ENCODE peak calls at places on chromosomes 5 and 9, in ten cellular contexts. X, T, K, Y, Z, I, B, E, R and A are unnamed samples.

GRCh38 chr9:119839888-119840287 is 470.7 kb upstream of the BRINP1 start:
- DNase-seq in E (no peak), I (no peak), K (no peak), X (no peak), B (no peak), T (no peak), R (no peak), Z (no peak), Y (no peak), A (no peak)

GRCh38 chr5:115655994-115656393 is 30.2 kb upstream of the TMED7 start:
- DNase-seq in X (no peak), Y (no peak), B (no peak), Z (no peak), E (no peak), T (no peak), R (no peak), K (no peak), I (no peak), A (no peak)

GRCh38 chr5:175746851-175747250 is 89.0 kb downstream of the HRH2 start:
- DNase-seq in B (peak; percentile 38), Z (no peak), R (no peak), Y (no peak), E (no peak), X (peak; percentile 60), K (no peak), T (no peak), I (no peak), A (no peak)

GRCh38 chr5:56633950-56634349 is 181.4 kb upstream of the MAP3K1 start:
- DNase-seq in T (no peak), Y (no peak), K (no peak), I (no peak), X (no peak), Z (no peak), E (no peak), B (no peak), R (no peak), A (no peak)

GRCh38 chr5:135196483-135196882 is 162.5 kb upstream of the PITX1 start:
- DNase-seq in I (no peak), Z (no peak), Y (no peak), T (no peak), B (no peak), R (no peak), X (no peak), K (no peak), E (no peak), A (no peak)

GRCh38 chr9:98070704-98071103 is 14.2 kb downstream of the NANS start:
- DNase-seq in B (no peak), R (no peak), E (no peak), T (no peak), K (no peak), Z (no peak), Y (peak; percentile 45), I (no peak), X (no peak), A (no peak)

GRCh38 chr9:129549684-129550083 is 71.2 kb downstream of the C9orf50 start:
- DNase-seq in I (peak; percentile 39), Z (no peak), E (no peak), K (no peak), B (no peak), R (peak; percentile 20), T (peak; percentile 52), Y (no peak), X (peak; percentile 67), A (no peak)

GRCh38 chr5:56440871-56441740 is 208.0 kb upstream of the ANKRD55 start:
- DNase-seq in B (no peak), I (no peak), Y (no peak), K (peak; percentile 96), R (peak; percentile 45), Z (no peak), E (no peak), T (no peak), X (peak; percentile 89), A (peak; percentile 79)

GRCh38 chr5:141637693-141638419 is 1.1 kb downstream of the RELL2 start:
- DNase-seq in Y (peak; percentile 93), T (peak; percentile 64), Z (peak; percentile 65), B (no peak), E (peak; percentile 62), I (peak; percentile 58), R (peak; percentile 66), K (peak; percentile 37), X (peak; percentile 25), A (peak; percentile 25)

GRCh38 chr5:141636106-141636412 is 590 bp downstream of the HDAC3 start:
- DNase-seq in Z (no peak), E (no peak), K (no peak), T (no peak), X (no peak), Y (no peak), R (no peak), B (no peak), I (no peak), A (no peak)

GRCh38 chr5:141637266-141637692 is 482 bp downstream of the RELL2 start:
- DNase-seq in B (peak; percentile 36), X (no peak), Y (peak; percentile 88), R (peak; percentile 42), K (no peak), T (no peak), Z (no peak), E (peak; percentile 37), I (peak; percentile 31), A (peak; percentile 10)

GRCh38 chr5:141635646-141636045 is 1.0 kb downstream of the HDAC3 start:
- DNase-seq in Z (no peak), R (no peak), X (no peak), B (no peak), Y (peak; percentile 61), I (no peak), K (no peak), E (no peak), T (no peak), A (no peak)

DNA sequence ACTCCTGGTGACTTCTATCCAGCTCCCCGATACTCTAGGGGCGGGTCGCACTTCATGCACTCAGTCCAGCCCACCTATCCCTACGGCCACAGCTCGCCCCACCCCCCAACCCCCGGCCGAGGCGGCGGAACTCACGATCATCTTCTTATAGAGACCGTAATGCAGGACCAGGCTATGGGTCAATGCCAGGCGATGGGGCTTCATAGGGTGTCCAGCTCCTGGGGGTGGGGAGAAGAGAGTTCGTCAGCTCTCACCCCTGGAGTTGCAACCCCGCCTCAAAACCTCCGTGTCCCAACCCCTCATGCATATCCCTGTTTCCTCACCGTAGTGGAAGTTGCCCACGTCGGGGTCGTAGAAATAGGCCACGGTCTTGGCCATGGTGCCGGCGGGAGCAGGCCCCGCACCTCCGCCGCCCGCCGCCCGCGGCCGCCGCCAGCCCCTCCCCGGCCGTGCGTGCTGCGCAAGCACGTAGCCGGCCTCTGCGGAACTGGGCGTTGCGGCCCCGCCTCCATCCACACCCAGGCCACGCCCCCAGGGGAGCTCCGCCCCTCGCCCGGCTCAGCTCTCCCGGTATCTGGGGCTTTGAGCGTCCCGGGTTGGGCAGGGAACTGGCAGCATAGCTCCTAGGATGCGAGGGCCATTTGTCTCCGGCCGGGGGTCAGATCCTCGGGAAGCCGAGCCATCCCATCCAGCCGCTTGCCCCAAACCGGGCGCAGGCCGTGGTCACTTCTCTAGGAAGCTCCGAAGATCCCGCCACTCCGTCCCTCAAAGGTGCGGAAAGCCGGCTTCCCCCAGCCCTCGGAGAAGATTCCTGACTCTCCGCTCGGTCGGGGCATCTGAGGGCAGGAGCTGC is at the start of the genes HDAC3 and RELL2:
- DNase-seq in E (peak; percentile 96), I (peak; percentile 94), K (peak; percentile 81), Y (peak; percentile 99), B (peak; percentile 94), Z (peak; percentile 97), X (peak; percentile 90), T (peak; percentile 96), R (peak; percentile 97), A (peak; percentile 93)
- TF ChIP-seq POLR2A in E (no peak), I (peak; percentile 97), K (peak; percentile 67), Y (no peak), B (peak; percentile 94), Z (peak; percentile 89), X (peak; percentile 94), T (no peak), R (peak; percentile 63), A (peak; percentile 92)

DNA sequence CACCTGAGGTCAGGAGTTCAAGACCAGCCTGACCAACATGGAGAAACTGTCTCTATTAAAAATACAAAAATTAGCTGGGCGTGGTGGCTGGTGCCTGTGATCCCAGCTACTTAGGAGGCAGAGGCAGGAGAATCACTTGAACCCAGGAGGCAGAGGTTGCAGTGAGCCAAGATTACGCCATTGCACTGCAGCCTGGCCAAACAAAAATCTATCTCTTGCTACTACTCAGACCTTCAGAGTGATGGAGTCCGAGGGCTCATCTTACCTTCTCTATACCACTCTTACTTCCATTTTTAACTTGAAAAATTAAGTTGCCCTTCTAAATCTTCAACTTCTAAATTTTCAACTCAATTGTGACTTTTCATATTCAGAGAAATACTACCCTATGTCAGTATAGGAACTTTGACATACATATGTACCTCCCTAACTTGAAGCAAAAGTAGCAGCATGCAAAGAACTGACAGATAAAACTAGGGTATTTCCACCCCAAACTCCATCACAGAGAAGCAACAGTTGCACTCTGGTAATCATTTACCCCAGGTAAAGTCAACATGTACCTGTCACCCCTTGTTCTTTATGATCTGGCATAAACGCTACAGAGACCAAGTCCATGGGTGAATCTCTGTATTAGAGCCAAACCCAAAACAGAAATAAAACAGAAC is 11.4 kb downstream of the ZFAND5 start:
- DNase-seq in Z (no peak), Y (no peak), R (no peak), X (peak; percentile 30), I (no peak), B (no peak), E (no peak), K (peak; percentile 38), T (no peak), A (no peak)
- TF ChIP-seq POLR2A in Z (peak; percentile 29), Y (no peak), R (no peak), X (no peak), I (no peak), B (no peak), E (no peak), K (peak; percentile 33), T (no peak), A (no peak)

GRCh38 chr5:151118898-151119600 is 38.2 kb upstream of the TNIP1 start:
- DNase-seq in Z (no peak), K (no peak), X (no peak), I (no peak), R (no peak), T (no peak), B (no peak), E (no peak), Y (no peak), A (no peak)
- TF ChIP-seq POLR2A in Z (no peak), K (no peak), X (no peak), I (no peak), R (no peak), T (no peak), B (no peak), E (no peak), Y (no peak), A (no peak)

DNA sequence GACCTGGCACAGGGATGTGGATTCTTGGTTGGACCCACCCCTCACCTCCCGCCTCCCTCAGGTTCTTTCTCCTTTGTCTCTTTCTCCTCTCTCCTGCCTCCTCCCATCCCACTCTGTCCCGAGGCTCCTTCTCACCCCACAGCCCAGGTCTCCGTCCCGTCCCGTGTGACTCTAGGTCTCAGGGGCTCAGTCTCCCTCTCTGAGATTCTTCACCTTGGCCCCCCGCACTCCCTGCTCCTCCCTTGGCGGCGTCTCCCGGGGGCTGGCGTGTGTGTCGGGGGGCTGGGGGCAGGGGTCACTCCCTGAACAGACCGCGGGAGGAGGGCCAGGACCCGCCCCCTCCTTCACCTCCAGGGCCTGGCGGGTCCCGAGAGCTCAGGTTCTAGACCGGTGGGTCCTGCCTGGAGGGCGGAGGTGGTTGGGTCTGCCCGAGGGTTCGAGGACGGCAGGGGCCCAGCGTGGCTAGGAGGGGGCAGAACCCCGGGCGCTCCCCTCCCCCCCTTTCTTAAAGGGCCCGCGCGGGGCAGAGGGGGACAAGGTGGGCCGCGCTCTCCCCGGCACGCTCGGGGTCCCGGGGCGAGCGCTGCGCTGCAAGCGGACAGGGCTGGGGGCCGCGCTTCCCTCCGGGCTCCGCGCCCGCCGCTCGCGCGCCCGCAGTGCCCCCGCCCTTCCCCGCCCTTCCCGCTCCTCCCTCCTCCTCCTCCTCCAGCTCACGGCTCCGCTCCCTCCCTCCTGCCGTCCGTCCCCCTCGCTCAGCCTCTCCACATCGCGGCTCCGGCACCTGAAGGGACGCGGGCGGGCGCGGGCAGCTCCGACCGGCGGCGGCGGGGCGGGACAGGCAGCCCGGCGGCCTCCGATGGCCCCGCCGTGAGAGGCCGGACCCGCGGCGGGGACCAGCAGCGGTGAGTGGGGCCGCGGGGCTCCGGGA is at the start of gene PSD2:
- DNase-seq in K (no peak), B (peak; percentile 68), X (no peak), I (no peak), Y (no peak), T (no peak), R (no peak), E (peak; percentile 39), Z (no peak), A (peak; percentile 35)
- TF ChIP-seq POLR2A in K (no peak), B (no peak), X (no peak), I (no peak), Y (no peak), T (no peak), R (no peak), E (no peak), Z (no peak), A (no peak)